ENCODE peak calls at places on chromosomes 12 and 14, in four cellular contexts. Q is right cardiac atrium, T is breast epithelium, I is GM23248. P is an unnamed sample.

GRCh38 chr12:114916124-114916523 is 232.1 kb upstream of the TBX3 start:
- DNase-seq in Q (no peak), T (no peak), I (peak), P (no peak)

GRCh38 chr14:103485504-103485903 is 37.1 kb downstream of the CKB start:
- DNase-seq in Q (no peak), T (no peak), I (no peak), P (no peak)

GRCh38 chr14:96741151-96741977 is 55.8 kb upstream of the VRK1 start:
- DNase-seq in Q (peak), T (no peak), I (peak), P (peak)

GRCh38 chr14:100192250-100192671 is 32.8 kb upstream of the DEGS2 start:
- DNase-seq in Q (peak), T (peak), I (no peak), P (no peak)

GRCh38 chr12:116361404-116362223 is 84.1 kb upstream of the MED13L start:
- DNase-seq in Q (no peak), T (no peak), I (no peak), P (no peak)

GRCh38 chr12:971991-972390 is 19.0 kb upstream of the ERC1 start:
- DNase-seq in Q (no peak), T (no peak), I (no peak), P (no peak)

GRCh38 chr14:43894534-43894933 is 612.5 kb downstream of the FSCB start:
- DNase-seq in Q (no peak), T (no peak), I (peak), P (no peak)

GRCh38 chr14:88424573-88424972 is 39.1 kb downstream of the SPATA7 start:
- DNase-seq in Q (no peak), T (no peak), I (peak), P (no peak)

GRCh38 chr14:78633747-78634146 is 463.6 kb downstream of the NRXN3 start:
- DNase-seq in Q (no peak), T (no peak), I (no peak), P (no peak)

GRCh38 chr12:92398565-92399309 is 253.1 kb upstream of the BTG1 start:
- DNase-seq in Q (no peak), T (no peak), I (no peak), P (no peak)

GRCh38 chr14:75579882-75580281 is 1.5 kb downstream of the FLVCR2 start:
- DNase-seq in Q (no peak), T (peak), I (no peak), P (no peak)

GRCh38 chr12:103698752-103699540 is 111.9 kb downstream of the STAB2 start:
- DNase-seq in Q (no peak), T (no peak), I (peak), P (no peak)

GRCh38 chr12:49098035-49098451 is 3.4 kb upstream of the DHH start:
- DNase-seq in Q (no peak), T (no peak), I (peak), P (peak)

GRCh38 chr12:114371733-114372132 is 34.2 kb downstream of the TBX5 start:
- DNase-seq in Q (no peak), T (no peak), I (no peak), P (no peak)

GRCh38 chr14:24986206-24986893 is 63.6 kb downstream of the STXBP6 start:
- DNase-seq in Q (peak), T (no peak), I (no peak), P (no peak)

GRCh38 chr14:59190372-59190771 is 1.9 kb downstream of the DAAM1 start:
- DNase-seq in Q (no peak), T (no peak), I (peak), P (peak)
- H3K27ac ChIP-seq in Q (peak), T (peak), I (peak), P (peak)

GRCh38 chr12:24861751-24862575 is 86.9 kb downstream of the BCAT1 start:
- DNase-seq in Q (no peak), T (no peak), I (no peak), P (no peak)
- H3K4me3 ChIP-seq in Q (no peak), T (no peak), I (no peak), P (no peak)

GRCh38 chr12:98678236-98678945 is 33.3 kb downstream of the APAF1 start:
- DNase-seq in Q (no peak), T (no peak), I (no peak), P (no peak)

GRCh38 chr12:98678946-98679610 is 34.0 kb downstream of the APAF1 start:
- DNase-seq in Q (peak), T (no peak), I (no peak), P (no peak)

GRCh38 chr12:98686603-98687002 is 41.5 kb downstream of the APAF1 start:
- DNase-seq in Q (no peak), T (no peak), I (no peak), P (no peak)

GRCh38 chr12:98679611-98680005 is 34.5 kb downstream of the APAF1 start:
- DNase-seq in Q (no peak), T (no peak), I (no peak), P (no peak)

DNA sequence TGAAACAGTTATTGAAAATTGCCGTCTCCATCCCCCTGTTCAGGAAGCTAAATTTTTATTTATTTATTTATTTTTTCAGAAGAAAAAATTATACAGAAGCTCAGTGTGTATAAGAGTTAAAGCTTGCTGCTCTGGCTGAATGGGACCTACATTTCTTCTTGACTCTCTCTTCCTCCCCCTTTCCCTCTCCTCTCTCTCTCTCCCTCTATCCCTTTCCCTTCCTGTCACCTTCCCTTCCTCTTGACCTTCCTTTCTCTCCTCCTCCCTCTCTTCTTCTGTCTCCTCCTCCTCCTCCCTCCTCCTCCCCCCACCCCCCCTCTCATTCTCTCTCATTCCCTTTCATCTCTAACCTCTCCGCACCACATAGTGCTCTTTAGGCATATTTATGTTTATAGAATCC is 39.1 kb downstream of the APAF1 start:
- DNase-seq in Q (no peak), T (no peak), I (no peak), P (no peak)
- H3K27ac ChIP-seq in Q (no peak), T (no peak), I (no peak), P (no peak)

DNA sequence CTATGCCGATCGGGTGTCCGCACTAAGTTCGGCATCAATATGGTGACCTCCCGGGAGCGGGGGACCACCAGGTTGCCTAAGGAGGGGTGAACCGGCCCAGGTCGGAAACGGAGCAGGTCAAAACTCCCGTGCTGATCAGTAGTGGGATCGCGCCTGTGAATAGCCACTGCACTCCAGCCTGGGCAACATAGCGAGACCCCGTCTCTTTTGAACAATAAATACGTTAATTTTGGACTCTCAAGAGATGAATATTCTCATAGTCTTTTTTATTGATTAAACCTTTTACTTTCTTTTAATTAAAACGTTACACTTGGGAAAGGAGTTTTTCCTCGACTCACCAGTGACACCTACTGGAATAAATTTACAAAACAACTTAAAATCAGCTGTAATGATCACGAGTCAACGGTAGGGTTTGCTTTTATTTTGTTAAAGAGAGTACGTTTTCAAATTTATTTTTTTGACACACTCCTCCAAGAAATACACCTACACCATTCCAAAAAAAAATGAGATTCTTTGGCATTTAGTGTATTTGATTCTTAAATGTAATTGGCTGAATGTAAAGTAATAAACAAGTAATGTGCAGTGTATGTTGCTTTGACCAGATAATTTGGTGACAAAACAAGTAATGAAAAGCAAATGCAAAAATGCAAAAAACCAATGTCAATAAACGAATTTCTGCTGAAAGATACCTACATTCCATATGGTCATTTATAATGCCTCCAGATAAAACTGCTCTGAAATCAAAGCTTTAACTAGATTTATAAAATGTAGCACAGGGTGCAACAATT is 687 bp upstream of the RPS29 start:
- DNase-seq in Q (no peak), T (no peak), I (peak), P (no peak)
- H3K4me3 ChIP-seq in Q (peak), T (peak), I (peak), P (peak)

P was measured in effector memory CD4-positive, alpha-beta T cell.